ENCODE peak calls at places on chromosomes 7 and 10, in nine cellular contexts. O is GM19239; U is heart right ventricle; I is stimulated activated CD4-positive, alpha-beta T cell treated with anti-CD3 and anti-CD28 coated beads, Interleukin-1b, Interleukin-23, amount 100 ng/mL, for 24 hours; Q is NCI-H2171; L is WTC11; N is NCI-H460; E is effector memory CD8-positive, alpha-beta T cell; A is HTR-8/SVneo. S is an unnamed sample.

GRCh38 chr10:132638130-132638515 is 100.5 kb downstream of the INPP5A start:
- DNase-seq in O (no peak), U (no peak), I (no peak), Q (no peak), L (no peak), N (no peak), E (no peak), A (no peak), S (no peak)

GRCh38 chr7:101534873-101535272 is 94.2 kb downstream of the MYL10 start:
- DNase-seq in O (no peak), U (no peak), I (no peak), Q (no peak), L (no peak), N (no peak), E (no peak), A (no peak), S (no peak)

GRCh38 chr10:11242443-11243386 is 225.0 kb downstream of the CELF2 start:
- DNase-seq in O (no peak), U (peak; percentile 71), I (no peak), Q (no peak), L (no peak), N (no peak), E (no peak), A (no peak), S (no peak)

GRCh38 chr7:23065974-23066373 is 39.6 kb upstream of the KLHL7 start:
- DNase-seq in O (no peak), U (no peak), I (no peak), Q (no peak), L (no peak), N (no peak), E (no peak), A (no peak), S (no peak)

GRCh38 chr7:5755704-5756131 is 25.7 kb downstream of the RNF216 start:
- DNase-seq in O (no peak), U (no peak), I (no peak), Q (peak; percentile 2), L (no peak), N (no peak), E (no peak), A (no peak), S (no peak)

GRCh38 chr7:108415821-108416536 is 40.3 kb downstream of the NRCAM start:
- DNase-seq in O (no peak), U (no peak), I (no peak), Q (no peak), L (no peak), N (peak; percentile 77), E (no peak), A (no peak), S (no peak)

GRCh38 chr10:44756235-44756634 is 154.9 kb upstream of the TMEM72 start:
- DNase-seq in O (no peak), U (no peak), I (no peak), Q (no peak), L (no peak), N (no peak), E (no peak), A (peak; percentile 31), S (no peak)

GRCh38 chr7:93461350-93461749 is 113.2 kb downstream of the CALCR start:
- DNase-seq in O (no peak), U (no peak), I (no peak), Q (no peak), L (no peak), N (no peak), E (no peak), A (no peak), S (no peak)

GRCh38 chr10:43868362-43868672 is 219.6 kb upstream of the ZNF32 start:
- DNase-seq in O (no peak), U (no peak), I (no peak), Q (no peak), L (no peak), N (no peak), E (no peak), A (no peak), S (no peak)

GRCh38 chr10:15046626-15047025 is 2.9 kb downstream of the OLAH start:
- DNase-seq in O (no peak), U (no peak), I (no peak), Q (no peak), L (no peak), N (no peak), E (no peak), A (no peak), S (no peak)

GRCh38 chr7:34672430-34672829 is 14.4 kb downstream of the NPSR1 start:
- DNase-seq in O (no peak), U (no peak), I (no peak), Q (no peak), L (no peak), N (no peak), E (no peak), A (peak; percentile 7), S (no peak)

GRCh38 chr7:125098377-125098970 is 168.8 kb upstream of the POT1 start:
- DNase-seq in O (no peak), U (no peak), I (no peak), Q (no peak), L (no peak), N (no peak), E (no peak), A (no peak), S (no peak)

GRCh38 chr7:65250216-65250615 is 123.4 kb upstream of the ZNF92 start:
- DNase-seq in O (no peak), U (no peak), I (no peak), Q (no peak), L (no peak), N (no peak), E (no peak), A (no peak), S (no peak)

GRCh38 chr7:1569016-1569415 is 816 bp downstream of the PSMG3 start:
- DNase-seq in O (no peak), U (no peak), I (no peak), Q (no peak), L (no peak), N (peak; percentile 66), E (peak; percentile 60), A (no peak), S (no peak)

GRCh38 chr10:65769828-65770227 is 1156.0 kb upstream of the LRRTM3 start:
- DNase-seq in O (no peak), U (no peak), I (no peak), Q (no peak), L (no peak), N (no peak), E (no peak), A (no peak), S (no peak)

S was measured in D721Med.